ENCODE peak calls at places on chromosomes 6 and 20, in ten cellular contexts. Z, B, S, R, N, P, Y, E, C and J are unnamed samples.

GRCh38 chr6:56297022-56297995 is 49.9 kb upstream of the COL21A1 start:
- DNase-seq in B (no peak), C (no peak), N (no peak), E (no peak), Y (no peak), R (no peak), Z (no peak), P (no peak), S (no peak), J (no peak)

GRCh38 chr6:116447496-116448011 is 13.6 kb upstream of the CALHM6 start:
- DNase-seq in R (peak), E (no peak), Y (no peak), Z (no peak), B (no peak), S (no peak), N (no peak), P (no peak), C (no peak), J (no peak)

GRCh38 chr6:170080828-170081368 is 210.0 kb downstream of the DLL1 start:
- DNase-seq in C (no peak), R (no peak), Y (no peak), B (no peak), N (peak), Z (peak), S (peak), P (no peak), E (peak), J (no peak)

GRCh38 chr6:88914180-88914579 is 49.2 kb downstream of the RNGTT start:
- DNase-seq in E (no peak), Y (no peak), Z (no peak), B (no peak), N (no peak), C (no peak), R (no peak), P (no peak), S (no peak), J (no peak)

GRCh38 chr6:110476046-110476849 is at the start of gene SLC22A16:
- DNase-seq in P (no peak), S (no peak), C (no peak), B (no peak), E (peak), R (no peak), N (no peak), Z (no peak), Y (no peak), J (peak)

GRCh38 chr20:41138217-41138526 is 829 bp downstream of the PLCG1 start:
- DNase-seq in C (no peak), B (no peak), Y (no peak), S (no peak), N (no peak), R (no peak), P (no peak), E (no peak), Z (no peak), J (no peak)

GRCh38 chr6:118551063-118551672 is 3.1 kb downstream of the PLN start:
- DNase-seq in B (peak), Y (no peak), C (peak), E (no peak), P (no peak), N (no peak), S (no peak), Z (no peak), R (no peak), J (no peak)

GRCh38 chr20:23132930-23133559 is 46.9 kb upstream of the CD93 start:
- DNase-seq in R (no peak), Y (no peak), S (no peak), N (peak), B (no peak), Z (no peak), C (no peak), P (no peak), E (no peak), J (no peak)

GRCh38 chr6:112760831-112761230 is 413.7 kb downstream of the RFPL4B start:
- DNase-seq in C (no peak), R (no peak), Z (no peak), S (no peak), E (no peak), N (no peak), B (no peak), Y (no peak), P (no peak), J (no peak)

GRCh38 chr6:14286144-14286543 is 168.6 kb downstream of the CD83 start:
- DNase-seq in C (no peak), Z (no peak), N (no peak), Y (no peak), E (no peak), S (no peak), R (peak), P (no peak), B (no peak), J (peak)

GRCh38 chr6:143579703-143580102 is 68.2 kb upstream of the FUCA2 start:
- DNase-seq in C (no peak), S (no peak), E (no peak), B (no peak), N (no peak), Z (no peak), P (no peak), Y (no peak), R (peak), J (no peak)

GRCh38 chr20:32249030-32249738 is 28.3 kb upstream of the KIF3B start:
- DNase-seq in N (no peak), C (no peak), R (no peak), P (no peak), Y (no peak), E (no peak), B (peak), S (no peak), Z (no peak), J (no peak)

GRCh38 chr20:1696521-1697209 is 39.1 kb upstream of the SIRPG start:
- DNase-seq in R (no peak), P (no peak), N (no peak), Z (no peak), C (no peak), E (no peak), B (no peak), Y (no peak), S (no peak), J (no peak)

GRCh38 chr6:73079978-73080377 is 145.3 kb downstream of the KHDC1L start:
- DNase-seq in N (no peak), B (no peak), C (no peak), R (no peak), P (no peak), E (no peak), Z (no peak), Y (no peak), S (no peak), J (no peak)

GRCh38 chr6:147648936-147649335 is 140.4 kb downstream of the SAMD5 start:
- DNase-seq in S (no peak), E (no peak), R (peak), B (no peak), N (no peak), Y (no peak), Z (no peak), C (no peak), P (no peak), J (no peak)

GRCh38 chr20:37757550-37757949 is 63.7 kb downstream of the CTNNBL1 start:
- DNase-seq in Y (no peak), N (no peak), R (no peak), Z (no peak), S (no peak), E (peak), P (no peak), B (no peak), C (no peak), J (no peak)

GRCh38 chr6:44080561-44081521 is 46.4 kb downstream of the MRPL14 start:
- DNase-seq in P (no peak), S (no peak), E (no peak), B (no peak), C (no peak), N (no peak), R (no peak), Z (no peak), Y (no peak), J (no peak)

GRCh38 chr6:73929421-73929820 is 233.4 kb downstream of the CD109 start:
- DNase-seq in B (no peak), R (no peak), P (no peak), S (no peak), E (no peak), Z (no peak), C (peak), N (no peak), Y (no peak), J (no peak)

GRCh38 chr6:25006565-25007001 is 70.8 kb upstream of the RIPOR2 start:
- DNase-seq in C (peak), S (no peak), Y (no peak), E (peak), B (peak), P (no peak), R (no peak), N (no peak), Z (no peak), J (no peak)

GRCh38 chr6:168915855-168916254 is 337.8 kb downstream of the THBS2 start:
- DNase-seq in C (no peak), S (no peak), Z (no peak), R (no peak), E (no peak), Y (no peak), N (no peak), P (no peak), B (no peak), J (no peak)

GRCh38 chr20:5222919-5223634 is 93.7 kb downstream of the PROKR2 start:
- DNase-seq in Z (no peak), N (no peak), E (no peak), R (peak), P (peak), C (peak), S (peak), Y (peak), B (peak), J (peak)

GRCh38 chr6:37182736-37183590 is 13.0 kb downstream of the PIM1 start:
- DNase-seq in Z (no peak), N (no peak), P (no peak), E (no peak), S (no peak), B (peak), C (no peak), R (no peak), Y (peak), J (no peak)

GRCh38 chr6:139751179-139751578 is 376.7 kb upstream of the CITED2 start:
- DNase-seq in P (no peak), B (no peak), C (no peak), R (peak), Y (no peak), N (no peak), S (no peak), E (no peak), Z (no peak), J (no peak)

GRCh38 chr6:69914015-69914485 is 47.7 kb downstream of the COL19A1 start:
- DNase-seq in Z (no peak), R (no peak), N (no peak), C (no peak), S (no peak), E (no peak), Y (no peak), P (no peak), B (no peak), J (no peak)

GRCh38 chr6:159252955-159253508 is 83.8 kb downstream of the FNDC1 start:
- DNase-seq in C (peak), Y (no peak), S (peak), B (no peak), N (no peak), P (no peak), R (no peak), Z (no peak), E (no peak), J (peak)

GRCh38 chr20:5073154-5074049 is 46.4 kb downstream of the PCNA start:
- DNase-seq in B (no peak), N (peak), P (peak), R (no peak), E (peak), C (peak), Z (no peak), Y (no peak), S (no peak), J (no peak)

GRCh38 chr20:24653306-24653705 is 183.9 kb downstream of the SYNDIG1 start:
- DNase-seq in Z (no peak), Y (no peak), E (no peak), P (no peak), B (no peak), S (no peak), R (no peak), N (no peak), C (no peak), J (no peak)

GRCh38 chr20:3749689-3750639 is 17.5 kb downstream of the HSPA12B start:
- DNase-seq in B (no peak), R (no peak), E (peak), N (no peak), C (peak), Z (peak), Y (no peak), P (peak), S (peak), J (peak)

GRCh38 chr6:101114703-101115102 is 233.6 kb upstream of the ASCC3 start:
- DNase-seq in R (no peak), Y (no peak), P (peak), S (peak), N (no peak), E (no peak), B (no peak), C (peak), Z (no peak), J (no peak)

GRCh38 chr6:160112628-160113294 is 8.9 kb upstream of the SLC22A1 start:
- DNase-seq in Z (no peak), B (no peak), R (no peak), Y (no peak), E (no peak), S (no peak), N (no peak), P (no peak), C (no peak), J (no peak)